ENCODE peak calls at places on chromosome 21, in four cellular contexts. One of them, this sample, is unnamed.

GRCh38 chr21:25647632-25648031 is 8.6 kb downstream of the JAM2 start:
- DNase-seq in colonic mucosa: no peak
- DNase-seq in WTC11: no peak
- DNase-seq in stimulated activated CD8-positive, alpha-beta memory T cell treated with anti-CD3 and anti-CD28 coated beads, Interleukin-15, amount 100 ng/mL, for 24 hours: no peak
- DNase-seq in this sample: no peak

GRCh38 chr21:21345872-21346271 is 347.7 kb downstream of the NCAM2 start:
- DNase-seq in colonic mucosa: no peak
- DNase-seq in WTC11: no peak
- DNase-seq in stimulated activated CD8-positive, alpha-beta memory T cell treated with anti-CD3 and anti-CD28 coated beads, Interleukin-15, amount 100 ng/mL, for 24 hours: no peak
- DNase-seq in this sample: no peak

GRCh38 chr21:26064506-26064905 is 106.1 kb downstream of the APP start:
- DNase-seq in colonic mucosa: no peak
- DNase-seq in stimulated activated CD8-positive, alpha-beta memory T cell treated with anti-CD3 and anti-CD28 coated beads, Interleukin-15, amount 100 ng/mL, for 24 hours: no peak
- DNase-seq in WTC11: no peak
- DNase-seq in this sample: no peak

GRCh38 chr21:33266784-33267135 is 593 bp downstream of the IL10RB start:
- DNase-seq in WTC11: no peak
- DNase-seq in stimulated activated CD8-positive, alpha-beta memory T cell treated with anti-CD3 and anti-CD28 coated beads, Interleukin-15, amount 100 ng/mL, for 24 hours: no peak
- DNase-seq in colonic mucosa: peak
- DNase-seq in this sample: no peak

GRCh38 chr21:42350899-42351543 is at the start of gene TFF2:
- DNase-seq in colonic mucosa: no peak
- DNase-seq in stimulated activated CD8-positive, alpha-beta memory T cell treated with anti-CD3 and anti-CD28 coated beads, Interleukin-15, amount 100 ng/mL, for 24 hours: no peak
- DNase-seq in WTC11: no peak
- DNase-seq in this sample: no peak

GRCh38 chr21:25573409-25574206 is 33.7 kb downstream of the MRPL39 start:
- DNase-seq in colonic mucosa: no peak
- DNase-seq in WTC11: no peak
- DNase-seq in stimulated activated CD8-positive, alpha-beta memory T cell treated with anti-CD3 and anti-CD28 coated beads, Interleukin-15, amount 100 ng/mL, for 24 hours: no peak
- DNase-seq in this sample: no peak

GRCh38 chr21:46439906-46440305 is 18.8 kb upstream of the DIP2A start:
- DNase-seq in colonic mucosa: no peak
- DNase-seq in WTC11: no peak
- DNase-seq in stimulated activated CD8-positive, alpha-beta memory T cell treated with anti-CD3 and anti-CD28 coated beads, Interleukin-15, amount 100 ng/mL, for 24 hours: no peak
- DNase-seq in this sample: no peak

GRCh38 chr21:45990741-45991605 is 9.4 kb downstream of the COL6A1 start:
- DNase-seq in WTC11: peak
- DNase-seq in colonic mucosa: peak
- DNase-seq in stimulated activated CD8-positive, alpha-beta memory T cell treated with anti-CD3 and anti-CD28 coated beads, Interleukin-15, amount 100 ng/mL, for 24 hours: no peak
- DNase-seq in this sample: no peak

GRCh38 chr21:42525228-42525604 is 11.6 kb downstream of the SLC37A1 start:
- DNase-seq in WTC11: no peak
- DNase-seq in colonic mucosa: no peak
- DNase-seq in stimulated activated CD8-positive, alpha-beta memory T cell treated with anti-CD3 and anti-CD28 coated beads, Interleukin-15, amount 100 ng/mL, for 24 hours: no peak
- DNase-seq in this sample: no peak

GRCh38 chr21:38984568-38984967 is 178.8 kb downstream of the ETS2 start:
- DNase-seq in WTC11: no peak
- DNase-seq in stimulated activated CD8-positive, alpha-beta memory T cell treated with anti-CD3 and anti-CD28 coated beads, Interleukin-15, amount 100 ng/mL, for 24 hours: no peak
- DNase-seq in colonic mucosa: no peak
- DNase-seq in this sample: no peak

GRCh38 chr21:37273911-37274690 is 7.0 kb upstream of the VPS26C start:
- DNase-seq in WTC11: no peak
- DNase-seq in stimulated activated CD8-positive, alpha-beta memory T cell treated with anti-CD3 and anti-CD28 coated beads, Interleukin-15, amount 100 ng/mL, for 24 hours: no peak
- DNase-seq in colonic mucosa: no peak
- DNase-seq in this sample: no peak

GRCh38 chr21:16347223-16347622 is 617.4 kb downstream of the USP25 start:
- DNase-seq in colonic mucosa: no peak
- DNase-seq in WTC11: no peak
- DNase-seq in stimulated activated CD8-positive, alpha-beta memory T cell treated with anti-CD3 and anti-CD28 coated beads, Interleukin-15, amount 100 ng/mL, for 24 hours: no peak
- DNase-seq in this sample: no peak

GRCh38 chr21:46424062-46424591 is 34.6 kb upstream of the DIP2A start:
- DNase-seq in stimulated activated CD8-positive, alpha-beta memory T cell treated with anti-CD3 and anti-CD28 coated beads, Interleukin-15, amount 100 ng/mL, for 24 hours: no peak
- DNase-seq in colonic mucosa: no peak
- DNase-seq in WTC11: no peak
- DNase-seq in this sample: no peak

GRCh38 chr21:17613242-17613676 is 558 bp upstream of the BTG3 start:
- DNase-seq in colonic mucosa: peak
- DNase-seq in WTC11: no peak
- DNase-seq in stimulated activated CD8-positive, alpha-beta memory T cell treated with anti-CD3 and anti-CD28 coated beads, Interleukin-15, amount 100 ng/mL, for 24 hours: no peak
- DNase-seq in this sample: no peak

GRCh38 chr21:25862596-25862995 is 127.8 kb downstream of the GABPA start:
- DNase-seq in stimulated activated CD8-positive, alpha-beta memory T cell treated with anti-CD3 and anti-CD28 coated beads, Interleukin-15, amount 100 ng/mL, for 24 hours: no peak
- DNase-seq in WTC11: peak
- DNase-seq in colonic mucosa: no peak
- DNase-seq in this sample: no peak

GRCh38 chr21:33036430-33037162 is 10.9 kb downstream of the OLIG2 start:
- DNase-seq in stimulated activated CD8-positive, alpha-beta memory T cell treated with anti-CD3 and anti-CD28 coated beads, Interleukin-15, amount 100 ng/mL, for 24 hours: no peak
- DNase-seq in WTC11: no peak
- DNase-seq in colonic mucosa: no peak
- DNase-seq in this sample: no peak

GRCh38 chr21:29248124-29248523 is 50.6 kb upstream of the BACH1 start:
- DNase-seq in colonic mucosa: no peak
- DNase-seq in stimulated activated CD8-positive, alpha-beta memory T cell treated with anti-CD3 and anti-CD28 coated beads, Interleukin-15, amount 100 ng/mL, for 24 hours: no peak
- DNase-seq in WTC11: no peak
- DNase-seq in this sample: no peak

GRCh38 chr21:34022557-34023335 is 50.6 kb upstream of the MRPS6 start:
- DNase-seq in WTC11: no peak
- DNase-seq in colonic mucosa: no peak
- DNase-seq in stimulated activated CD8-positive, alpha-beta memory T cell treated with anti-CD3 and anti-CD28 coated beads, Interleukin-15, amount 100 ng/mL, for 24 hours: no peak
- DNase-seq in this sample: no peak

GRCh38 chr21:30243691-30244090 is 27.8 kb upstream of the CLDN8 start:
- DNase-seq in WTC11: no peak
- DNase-seq in stimulated activated CD8-positive, alpha-beta memory T cell treated with anti-CD3 and anti-CD28 coated beads, Interleukin-15, amount 100 ng/mL, for 24 hours: no peak
- DNase-seq in colonic mucosa: no peak
- DNase-seq in this sample: no peak

GRCh38 chr21:40051801-40052200 is 184.6 kb downstream of the PCP4 start:
- DNase-seq in colonic mucosa: no peak
- DNase-seq in WTC11: no peak
- DNase-seq in stimulated activated CD8-positive, alpha-beta memory T cell treated with anti-CD3 and anti-CD28 coated beads, Interleukin-15, amount 100 ng/mL, for 24 hours: no peak
- DNase-seq in this sample: no peak

GRCh38 chr21:32843561-32843960 is 72.0 kb upstream of the PAXBP1 start:
- DNase-seq in stimulated activated CD8-positive, alpha-beta memory T cell treated with anti-CD3 and anti-CD28 coated beads, Interleukin-15, amount 100 ng/mL, for 24 hours: no peak
- DNase-seq in colonic mucosa: no peak
- DNase-seq in WTC11: no peak
- DNase-seq in this sample: no peak

GRCh38 chr21:16838330-16838729 is 674.5 kb upstream of the CXADR start:
- DNase-seq in colonic mucosa: no peak
- DNase-seq in stimulated activated CD8-positive, alpha-beta memory T cell treated with anti-CD3 and anti-CD28 coated beads, Interleukin-15, amount 100 ng/mL, for 24 hours: no peak
- DNase-seq in WTC11: no peak
- DNase-seq in this sample: no peak

GRCh38 chr21:43611598-43612369 is 47.5 kb downstream of the HSF2BP start:
- DNase-seq in WTC11: peak
- DNase-seq in colonic mucosa: peak
- DNase-seq in stimulated activated CD8-positive, alpha-beta memory T cell treated with anti-CD3 and anti-CD28 coated beads, Interleukin-15, amount 100 ng/mL, for 24 hours: no peak
- DNase-seq in this sample: no peak

GRCh38 chr21:46183910-46184624 is at the start of gene SPATC1L:
- DNase-seq in WTC11: peak
- DNase-seq in colonic mucosa: peak
- DNase-seq in stimulated activated CD8-positive, alpha-beta memory T cell treated with anti-CD3 and anti-CD28 coated beads, Interleukin-15, amount 100 ng/mL, for 24 hours: peak
- DNase-seq in this sample: no peak

GRCh38 chr21:30194701-30195299 is 21.1 kb downstream of the CLDN8 start:
- DNase-seq in WTC11: no peak
- DNase-seq in colonic mucosa: peak
- DNase-seq in stimulated activated CD8-positive, alpha-beta memory T cell treated with anti-CD3 and anti-CD28 coated beads, Interleukin-15, amount 100 ng/mL, for 24 hours: no peak
- DNase-seq in this sample: no peak

GRCh38 chr21:17783816-17784598 is 35.1 kb downstream of the C21orf91 start:
- DNase-seq in colonic mucosa: no peak
- DNase-seq in WTC11: no peak
- DNase-seq in stimulated activated CD8-positive, alpha-beta memory T cell treated with anti-CD3 and anti-CD28 coated beads, Interleukin-15, amount 100 ng/mL, for 24 hours: no peak
- DNase-seq in this sample: no peak

GRCh38 chr21:34865922-34866271 is 183.2 kb downstream of the RUNX1 start:
- DNase-seq in colonic mucosa: no peak
- DNase-seq in WTC11: peak
- DNase-seq in stimulated activated CD8-positive, alpha-beta memory T cell treated with anti-CD3 and anti-CD28 coated beads, Interleukin-15, amount 100 ng/mL, for 24 hours: no peak
- DNase-seq in this sample: peak

GRCh38 chr21:22795091-22795490 is 1796.9 kb downstream of the NCAM2 start:
- DNase-seq in colonic mucosa: no peak
- DNase-seq in WTC11: no peak
- DNase-seq in stimulated activated CD8-positive, alpha-beta memory T cell treated with anti-CD3 and anti-CD28 coated beads, Interleukin-15, amount 100 ng/mL, for 24 hours: no peak
- DNase-seq in this sample: no peak

GRCh38 chr21:31557956-31558838 is 101.3 kb upstream of the SOD1 start:
- DNase-seq in stimulated activated CD8-positive, alpha-beta memory T cell treated with anti-CD3 and anti-CD28 coated beads, Interleukin-15, amount 100 ng/mL, for 24 hours: no peak
- DNase-seq in WTC11: peak
- DNase-seq in colonic mucosa: peak
- DNase-seq in this sample: no peak

GRCh38 chr21:40052276-40052675 is 185.0 kb downstream of the PCP4 start:
- DNase-seq in WTC11: no peak
- DNase-seq in stimulated activated CD8-positive, alpha-beta memory T cell treated with anti-CD3 and anti-CD28 coated beads, Interleukin-15, amount 100 ng/mL, for 24 hours: no peak
- DNase-seq in colonic mucosa: no peak
- DNase-seq in this sample: no peak